ENCODE peak calls at places on chromosomes 12 and 14, in seven cellular contexts. One of them, this sample, is unnamed.

GRCh38 chr12:122747224-122748175 is 5.1 kb upstream of the DENR start:
- DNase-seq in cardiac fibroblast: no peak
- DNase-seq in fibroblast of lung: no peak
- DNase-seq in HFFc6: no peak
- DNase-seq in sigmoid colon: no peak
- DNase-seq in esophagus squamous epithelium: no peak
- DNase-seq in HL-60: no peak
- DNase-seq in this sample: no peak

GRCh38 chr14:93683241-93683640 is 105.0 kb downstream of the PRIMA1 start:
- DNase-seq in cardiac fibroblast: no peak
- DNase-seq in fibroblast of lung: no peak
- DNase-seq in HFFc6: no peak
- DNase-seq in sigmoid colon: no peak
- DNase-seq in esophagus squamous epithelium: no peak
- DNase-seq in HL-60: peak
- DNase-seq in this sample: no peak

GRCh38 chr12:130952545-130952954 is 1.2 kb upstream of the ADGRD1 start:
- DNase-seq in cardiac fibroblast: no peak
- DNase-seq in fibroblast of lung: no peak
- DNase-seq in HFFc6: no peak
- DNase-seq in sigmoid colon: no peak
- DNase-seq in esophagus squamous epithelium: no peak
- DNase-seq in HL-60: no peak
- DNase-seq in this sample: no peak

GRCh38 chr12:94186461-94187237 is 38.3 kb downstream of the PLXNC1 start:
- DNase-seq in cardiac fibroblast: peak
- DNase-seq in fibroblast of lung: peak
- DNase-seq in HFFc6: no peak
- DNase-seq in sigmoid colon: peak
- DNase-seq in esophagus squamous epithelium: no peak
- DNase-seq in HL-60: no peak
- DNase-seq in this sample: no peak

GRCh38 chr12:18837025-18837424 is 99.1 kb downstream of the CAPZA3 start:
- DNase-seq in cardiac fibroblast: peak
- DNase-seq in fibroblast of lung: peak
- DNase-seq in HFFc6: no peak
- DNase-seq in sigmoid colon: peak
- DNase-seq in esophagus squamous epithelium: no peak
- DNase-seq in HL-60: no peak
- DNase-seq in this sample: no peak

GRCh38 chr12:19744760-19745218 is 305.5 kb downstream of the AEBP2 start:
- DNase-seq in cardiac fibroblast: peak
- DNase-seq in fibroblast of lung: peak
- DNase-seq in HFFc6: no peak
- DNase-seq in sigmoid colon: no peak
- DNase-seq in esophagus squamous epithelium: no peak
- DNase-seq in HL-60: no peak
- DNase-seq in this sample: no peak

GRCh38 chr14:29724991-29725390 is 202.7 kb downstream of the PRKD1 start:
- DNase-seq in cardiac fibroblast: peak
- DNase-seq in fibroblast of lung: peak
- DNase-seq in HFFc6: no peak
- DNase-seq in sigmoid colon: no peak
- DNase-seq in esophagus squamous epithelium: no peak
- DNase-seq in HL-60: no peak
- DNase-seq in this sample: no peak

GRCh38 chr12:42855362-42855950 is 265.9 kb upstream of the PRICKLE1 start:
- DNase-seq in cardiac fibroblast: no peak
- DNase-seq in fibroblast of lung: no peak
- DNase-seq in HFFc6: no peak
- DNase-seq in sigmoid colon: no peak
- DNase-seq in esophagus squamous epithelium: no peak
- DNase-seq in HL-60: no peak
- DNase-seq in this sample: no peak

GRCh38 chr14:100714205-100714781 is 12.4 kb upstream of the DLK1 start:
- DNase-seq in cardiac fibroblast: no peak
- DNase-seq in fibroblast of lung: no peak
- DNase-seq in HFFc6: no peak
- DNase-seq in sigmoid colon: no peak
- DNase-seq in esophagus squamous epithelium: no peak
- DNase-seq in HL-60: no peak
- DNase-seq in this sample: no peak

GRCh38 chr14:100440207-100440631 is 117.1 kb downstream of the SLC25A47 start:
- DNase-seq in cardiac fibroblast: peak
- DNase-seq in fibroblast of lung: peak
- DNase-seq in HFFc6: no peak
- DNase-seq in sigmoid colon: peak
- DNase-seq in esophagus squamous epithelium: no peak
- DNase-seq in HL-60: no peak
- DNase-seq in this sample: no peak

GRCh38 chr14:22379727-22380126 is 209.3 kb downstream of the DAD1 start:
- DNase-seq in cardiac fibroblast: peak
- DNase-seq in fibroblast of lung: no peak
- DNase-seq in HFFc6: peak
- DNase-seq in sigmoid colon: no peak
- DNase-seq in esophagus squamous epithelium: no peak
- DNase-seq in HL-60: no peak
- DNase-seq in this sample: no peak

GRCh38 chr12:12784911-12785814 is at the start of gene APOLD1:
- DNase-seq in cardiac fibroblast: peak
- DNase-seq in fibroblast of lung: no peak
- DNase-seq in HFFc6: no peak
- DNase-seq in sigmoid colon: peak
- DNase-seq in esophagus squamous epithelium: no peak
- DNase-seq in HL-60: no peak
- DNase-seq in this sample: no peak

GRCh38 chr12:120669055-120669828 is 17.7 kb upstream of the MLEC start:
- DNase-seq in cardiac fibroblast: no peak
- DNase-seq in fibroblast of lung: peak
- DNase-seq in HFFc6: peak
- DNase-seq in sigmoid colon: no peak
- DNase-seq in esophagus squamous epithelium: no peak
- DNase-seq in HL-60: no peak
- DNase-seq in this sample: no peak

GRCh38 chr12:23898121-23898520 is 51.3 kb downstream of the SOX5 start:
- DNase-seq in cardiac fibroblast: no peak
- DNase-seq in fibroblast of lung: no peak
- DNase-seq in HFFc6: no peak
- DNase-seq in sigmoid colon: no peak
- DNase-seq in esophagus squamous epithelium: no peak
- DNase-seq in HL-60: no peak
- DNase-seq in this sample: no peak

GRCh38 chr12:25424186-25424854 is 128.8 kb downstream of the LMNTD1 start:
- DNase-seq in cardiac fibroblast: no peak
- DNase-seq in fibroblast of lung: no peak
- DNase-seq in HFFc6: no peak
- DNase-seq in sigmoid colon: no peak
- DNase-seq in esophagus squamous epithelium: no peak
- DNase-seq in HL-60: no peak
- DNase-seq in this sample: no peak

GRCh38 chr14:103016594-103016993 is 40.8 kb downstream of the CDC42BPB start:
- DNase-seq in cardiac fibroblast: no peak
- DNase-seq in fibroblast of lung: no peak
- DNase-seq in HFFc6: no peak
- DNase-seq in sigmoid colon: no peak
- DNase-seq in esophagus squamous epithelium: no peak
- DNase-seq in HL-60: no peak
- DNase-seq in this sample: no peak

GRCh38 chr12:62472472-62472871 is 5.8 kb downstream of the MON2 start:
- DNase-seq in cardiac fibroblast: no peak
- DNase-seq in fibroblast of lung: no peak
- DNase-seq in HFFc6: peak
- DNase-seq in sigmoid colon: no peak
- DNase-seq in esophagus squamous epithelium: no peak
- DNase-seq in HL-60: no peak
- DNase-seq in this sample: no peak

GRCh38 chr12:130765186-130765659 is 49.1 kb upstream of the RIMBP2 start:
- DNase-seq in cardiac fibroblast: peak
- DNase-seq in fibroblast of lung: peak
- DNase-seq in HFFc6: peak
- DNase-seq in sigmoid colon: no peak
- DNase-seq in esophagus squamous epithelium: no peak
- DNase-seq in HL-60: no peak
- DNase-seq in this sample: no peak

GRCh38 chr12:1857821-1858220 is 37.5 kb downstream of the LRTM2 start:
- DNase-seq in cardiac fibroblast: no peak
- DNase-seq in fibroblast of lung: no peak
- DNase-seq in HFFc6: no peak
- DNase-seq in sigmoid colon: no peak
- DNase-seq in esophagus squamous epithelium: no peak
- DNase-seq in HL-60: no peak
- DNase-seq in this sample: no peak

GRCh38 chr12:52091061-52091460 is 11.6 kb downstream of the SMIM41 start:
- DNase-seq in cardiac fibroblast: no peak
- DNase-seq in fibroblast of lung: no peak
- DNase-seq in HFFc6: no peak
- DNase-seq in sigmoid colon: no peak
- DNase-seq in esophagus squamous epithelium: no peak
- DNase-seq in HL-60: no peak
- DNase-seq in this sample: no peak

GRCh38 chr12:96121271-96121711 is 72.9 kb upstream of the ELK3 start:
- DNase-seq in cardiac fibroblast: peak
- DNase-seq in fibroblast of lung: peak
- DNase-seq in HFFc6: no peak
- DNase-seq in sigmoid colon: no peak
- DNase-seq in esophagus squamous epithelium: no peak
- DNase-seq in HL-60: peak
- DNase-seq in this sample: no peak

GRCh38 chr14:104243200-104243599 is 104.8 kb downstream of the KIF26A start:
- DNase-seq in cardiac fibroblast: no peak
- DNase-seq in fibroblast of lung: no peak
- DNase-seq in HFFc6: no peak
- DNase-seq in sigmoid colon: no peak
- DNase-seq in esophagus squamous epithelium: no peak
- DNase-seq in HL-60: no peak
- DNase-seq in this sample: no peak

GRCh38 chr12:11622774-11623375 is 26.6 kb upstream of the ETV6 start:
- DNase-seq in cardiac fibroblast: no peak
- DNase-seq in fibroblast of lung: no peak
- DNase-seq in HFFc6: no peak
- DNase-seq in sigmoid colon: no peak
- DNase-seq in esophagus squamous epithelium: no peak
- DNase-seq in HL-60: no peak
- DNase-seq in this sample: no peak

GRCh38 chr12:11623382-11623781 is 26.1 kb upstream of the ETV6 start:
- DNase-seq in cardiac fibroblast: no peak
- DNase-seq in fibroblast of lung: no peak
- DNase-seq in HFFc6: no peak
- DNase-seq in sigmoid colon: no peak
- DNase-seq in esophagus squamous epithelium: no peak
- DNase-seq in HL-60: peak
- DNase-seq in this sample: no peak

GRCh38 chr12:11624126-11624525 is 25.3 kb upstream of the ETV6 start:
- DNase-seq in cardiac fibroblast: no peak
- DNase-seq in fibroblast of lung: no peak
- DNase-seq in HFFc6: no peak
- DNase-seq in sigmoid colon: no peak
- DNase-seq in esophagus squamous epithelium: no peak
- DNase-seq in HL-60: no peak
- DNase-seq in this sample: no peak

GRCh38 chr12:11621797-11622423 is 27.6 kb upstream of the ETV6 start:
- DNase-seq in cardiac fibroblast: peak
- DNase-seq in fibroblast of lung: no peak
- DNase-seq in HFFc6: no peak
- DNase-seq in sigmoid colon: no peak
- DNase-seq in esophagus squamous epithelium: no peak
- DNase-seq in HL-60: no peak
- DNase-seq in this sample: no peak
- TF ChIP-seq CTCF in cardiac fibroblast: peak
- TF ChIP-seq CTCF in fibroblast of lung: no peak
- TF ChIP-seq CTCF in HFFc6: no peak
- TF ChIP-seq CTCF in sigmoid colon: no peak
- TF ChIP-seq CTCF in esophagus squamous epithelium: no peak
- TF ChIP-seq CTCF in HL-60: no peak
- TF ChIP-seq CTCF in this sample: peak

GRCh38 chr14:47539065-47539464 is 136.3 kb downstream of the MDGA2 start:
- DNase-seq in cardiac fibroblast: no peak
- DNase-seq in fibroblast of lung: no peak
- DNase-seq in HFFc6: no peak
- DNase-seq in sigmoid colon: no peak
- DNase-seq in esophagus squamous epithelium: no peak
- DNase-seq in HL-60: no peak
- DNase-seq in this sample: no peak
- TF ChIP-seq CTCF in cardiac fibroblast: no peak
- TF ChIP-seq CTCF in fibroblast of lung: no peak
- TF ChIP-seq CTCF in HFFc6: no peak
- TF ChIP-seq CTCF in sigmoid colon: no peak
- TF ChIP-seq CTCF in esophagus squamous epithelium: no peak
- TF ChIP-seq CTCF in HL-60: no peak
- TF ChIP-seq CTCF in this sample: no peak

GRCh38 chr12:99911967-99912366 is 72.8 kb downstream of the ANKS1B start:
- DNase-seq in cardiac fibroblast: no peak
- DNase-seq in fibroblast of lung: no peak
- DNase-seq in HFFc6: peak
- DNase-seq in sigmoid colon: no peak
- DNase-seq in esophagus squamous epithelium: no peak
- DNase-seq in HL-60: no peak
- DNase-seq in this sample: peak

GRCh38 chr12:99910342-99910741 is 74.4 kb downstream of the ANKS1B start:
- DNase-seq in cardiac fibroblast: peak
- DNase-seq in fibroblast of lung: no peak
- DNase-seq in HFFc6: no peak
- DNase-seq in sigmoid colon: no peak
- DNase-seq in esophagus squamous epithelium: no peak
- DNase-seq in HL-60: no peak
- DNase-seq in this sample: no peak

GRCh38 chr12:99907210-99907609 is 77.5 kb downstream of the ANKS1B start:
- DNase-seq in cardiac fibroblast: peak
- DNase-seq in fibroblast of lung: no peak
- DNase-seq in HFFc6: no peak
- DNase-seq in sigmoid colon: no peak
- DNase-seq in esophagus squamous epithelium: no peak
- DNase-seq in HL-60: no peak
- DNase-seq in this sample: no peak

GRCh38 chr12:99914206-99914605 is 70.5 kb downstream of the ANKS1B start:
- DNase-seq in cardiac fibroblast: no peak
- DNase-seq in fibroblast of lung: no peak
- DNase-seq in HFFc6: no peak
- DNase-seq in sigmoid colon: no peak
- DNase-seq in esophagus squamous epithelium: no peak
- DNase-seq in HL-60: no peak
- DNase-seq in this sample: no peak

DNA sequence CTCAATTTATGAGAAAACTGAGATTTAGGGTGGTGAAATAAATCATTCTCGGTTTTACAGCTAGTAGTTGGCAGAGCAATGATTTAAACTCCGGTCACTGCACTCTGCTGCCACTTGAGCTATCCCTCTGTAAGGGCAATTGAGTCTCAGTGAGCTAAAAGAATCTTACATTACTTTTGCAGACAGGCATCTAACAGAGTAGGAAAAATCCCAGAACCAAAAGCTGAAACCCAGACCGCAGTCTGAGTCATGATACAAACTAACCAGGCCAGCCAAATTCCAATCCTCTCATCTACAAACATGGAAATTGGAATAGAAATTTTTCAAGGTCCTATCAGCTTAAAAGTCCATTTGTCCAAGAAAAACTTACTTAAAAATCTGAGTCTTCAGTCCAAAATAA is 73.7 kb downstream of the ANKS1B start:
- DNase-seq in cardiac fibroblast: peak
- DNase-seq in fibroblast of lung: peak
- DNase-seq in HFFc6: peak
- DNase-seq in sigmoid colon: peak
- DNase-seq in esophagus squamous epithelium: no peak
- DNase-seq in HL-60: no peak
- DNase-seq in this sample: peak
- TF ChIP-seq CTCF in cardiac fibroblast: no peak
- TF ChIP-seq CTCF in fibroblast of lung: no peak
- TF ChIP-seq CTCF in HFFc6: no peak
- TF ChIP-seq CTCF in sigmoid colon: no peak
- TF ChIP-seq CTCF in esophagus squamous epithelium: no peak
- TF ChIP-seq CTCF in HL-60: no peak
- TF ChIP-seq CTCF in this sample: no peak

GRCh38 chr14:40601063-40601462 is 1005.6 kb upstream of the LRFN5 start:
- DNase-seq in cardiac fibroblast: no peak
- DNase-seq in fibroblast of lung: no peak
- DNase-seq in HFFc6: no peak
- DNase-seq in sigmoid colon: no peak
- DNase-seq in esophagus squamous epithelium: no peak
- DNase-seq in HL-60: no peak
- DNase-seq in this sample: no peak
- TF ChIP-seq CTCF in cardiac fibroblast: no peak
- TF ChIP-seq CTCF in fibroblast of lung: no peak
- TF ChIP-seq CTCF in HFFc6: no peak
- TF ChIP-seq CTCF in sigmoid colon: no peak
- TF ChIP-seq CTCF in esophagus squamous epithelium: no peak
- TF ChIP-seq CTCF in HL-60: no peak
- TF ChIP-seq CTCF in this sample: no peak

This sample was measured in AG09309.